ENCODE peak calls at places on chromosomes 13 and 19, in six cellular contexts. P is osteoblast; K is H4; O is activated CD4-positive, alpha-beta T cell treated with anti-CD3 and anti-CD28 coated beads, Interleukin-2, amount 50 U/mL, for 1 hour; R is GOT3; T is HTR-8/SVneo. F is an unnamed sample.

GRCh38 chr19:52343548-52343947 is 7.5 kb downstream of the ZNF610 start:
- DNase-seq in P (no peak), T (peak), R (no peak), O (peak), K (peak), F (no peak)

GRCh38 chr13:56201834-56202233 is 938.9 kb upstream of the PRR20A start:
- DNase-seq in K (no peak), P (no peak), R (no peak), T (no peak), O (no peak), F (no peak)

GRCh38 chr13:49419292-49419691 is 24.6 kb downstream of the CAB39L start:
- DNase-seq in O (no peak), T (no peak), K (no peak), P (no peak), R (no peak), F (no peak)

GRCh38 chr19:50721441-50722137 is 1.6 kb upstream of the CLEC11A start:
- DNase-seq in R (no peak), K (peak), O (no peak), T (no peak), P (peak), F (no peak)

GRCh38 chr19:48603449-48603848 is 3.1 kb upstream of the SPACA4 start:
- DNase-seq in R (no peak), K (no peak), T (no peak), P (no peak), O (no peak), F (no peak)

GRCh38 chr13:46303743-46304385 is 83.2 kb downstream of the RUBCNL start:
- DNase-seq in P (no peak), O (no peak), T (no peak), R (no peak), K (no peak), F (no peak)

GRCh38 chr19:49117677-49118564 is 1.0 kb downstream of the C19orf73 start:
- DNase-seq in P (peak), T (no peak), K (no peak), R (no peak), O (no peak), F (no peak)

GRCh38 chr13:75993823-75994222 is 357.7 kb downstream of the LMO7 start:
- DNase-seq in T (no peak), K (no peak), O (no peak), P (no peak), R (no peak), F (no peak)

GRCh38 chr19:55688422-55689218 is 13.6 kb downstream of the EPN1 start:
- DNase-seq in O (no peak), T (no peak), P (peak), R (no peak), K (no peak), F (no peak)

GRCh38 chr19:11626252-11626651 is 29.0 kb downstream of the ZNF627 start:
- DNase-seq in K (no peak), O (no peak), T (no peak), R (no peak), P (no peak), F (no peak)

GRCh38 chr19:1244693-1245451 is 3.3 kb downstream of the ATP5F1D start:
- DNase-seq in O (no peak), T (no peak), P (peak), R (no peak), K (no peak), F (no peak)

GRCh38 chr13:111906816-111907215 is 160.1 kb upstream of the SOX1 start:
- DNase-seq in K (no peak), O (no peak), T (no peak), R (no peak), P (no peak), F (no peak)

GRCh38 chr19:56476093-56476492 is 1.1 kb downstream of the ZNF667 start:
- DNase-seq in R (no peak), T (no peak), O (no peak), K (no peak), P (no peak), F (no peak)

GRCh38 chr19:48540110-48540509 is 11.9 kb upstream of the SULT2B1 start:
- DNase-seq in P (peak), K (no peak), T (no peak), R (no peak), O (no peak), F (no peak)

GRCh38 chr19:5985098-5985783 is 7.3 kb upstream of the RANBP3 start:
- DNase-seq in O (no peak), K (peak), R (no peak), T (peak), P (peak), F (no peak)

GRCh38 chr13:73231456-73231855 is 172.7 kb downstream of the KLF5 start:
- DNase-seq in K (no peak), O (no peak), T (no peak), R (no peak), P (no peak), F (no peak)

GRCh38 chr19:39154084-39154625 is 28.6 kb downstream of the PAK4 start:
- DNase-seq in K (no peak), R (no peak), O (no peak), T (no peak), P (no peak), F (no peak)